ENCODE peak calls at places on chromosomes 2 and 18, in six cellular contexts. E is HepG2, N is GM23338, J is K562, M is GM12878, B is H1. I is an unnamed sample.
A peak's percentile ranks its signal among the peaks of the same experiment; 100 is the strongest.

GRCh38 chr2:52659536-52659935 is 1108.1 kb upstream of the CHAC2 start:
- DNase-seq in J (no peak), M (no peak), N (no peak), E (no peak), B (no peak), I (no peak)

GRCh38 chr2:9975328-9975727 is 23.8 kb downstream of the GRHL1 start:
- DNase-seq in M (no peak), N (no peak), J (no peak), B (no peak), E (no peak), I (no peak)

GRCh38 chr18:40874233-40874632 is 1080.8 kb upstream of the PIK3C3 start:
- DNase-seq in B (no peak), N (no peak), E (no peak), M (no peak), J (no peak), I (no peak)

GRCh38 chr2:8622199-8622911 is 59.5 kb upstream of the ID2 start:
- DNase-seq in M (no peak), B (no peak), N (no peak), J (no peak), E (no peak), I (no peak)

GRCh38 chr2:222174450-222174849 is 124.3 kb downstream of the PAX3 start:
- DNase-seq in B (no peak), E (peak; percentile 26), N (peak; percentile 44), M (no peak), J (no peak), I (no peak)

GRCh38 chr2:127597046-127597983 is 48.6 kb upstream of the GPR17 start:
- DNase-seq in B (no peak), N (no peak), M (no peak), J (no peak), E (no peak), I (no peak)

GRCh38 chr2:75018162-75018561 is 59.7 kb downstream of the POLE4 start:
- DNase-seq in B (no peak), J (no peak), N (no peak), M (no peak), E (no peak), I (no peak)

GRCh38 chr2:139550341-139550740 is 770.2 kb upstream of the NXPH2 start:
- DNase-seq in J (no peak), B (no peak), N (no peak), E (no peak), M (no peak), I (no peak)

GRCh38 chr2:172807011-172807410 is 71.4 kb downstream of the RAPGEF4 start:
- DNase-seq in E (no peak), M (no peak), N (no peak), J (no peak), B (no peak), I (no peak)

GRCh38 chr2:197804758-197805597 is 585 bp downstream of the PLCL1 start:
- DNase-seq in N (peak; percentile 57), J (peak; percentile 19), B (peak; percentile 51), E (no peak), M (no peak), I (peak; percentile 44)

GRCh38 chr18:64134044-64134757 is 14.7 kb downstream of the LINC00305 start:
- DNase-seq in N (peak; percentile 87), E (no peak), B (no peak), M (no peak), J (no peak), I (peak; percentile 28)

GRCh38 chr2:10783421-10783820 is 29.2 kb downstream of the PDIA6 start:
- DNase-seq in M (no peak), J (no peak), B (no peak), N (no peak), E (peak; percentile 40), I (no peak)

GRCh38 chr2:72330673-72331072 is 183.0 kb upstream of the CYP26B1 start:
- DNase-seq in E (peak; percentile 13), N (no peak), M (no peak), J (no peak), B (no peak), I (no peak)

GRCh38 chr18:8751692-8752091 is 46.3 kb downstream of the MTCL1 start:
- DNase-seq in B (no peak), M (no peak), J (no peak), E (no peak), N (no peak), I (no peak)

GRCh38 chr2:70525032-70525431 is 28.6 kb downstream of the TGFA start:
- DNase-seq in E (peak; percentile 87), N (no peak), M (no peak), B (no peak), J (no peak), I (no peak)

GRCh38 chr18:54150226-54150625 is 74.2 kb downstream of the MBD2 start:
- DNase-seq in N (peak; percentile 35), J (no peak), M (no peak), E (no peak), B (no peak), I (peak; percentile 43)
- TF ChIP-seq CREB1 in N (no peak), J (no peak), M (no peak), E (no peak), B (no peak), I (no peak)

GRCh38 chr2:50729306-50730105 is 302.4 kb downstream of the NRXN1 start:
- DNase-seq in E (no peak), B (no peak), J (no peak), N (peak; percentile 64), M (no peak), I (no peak)
- TF ChIP-seq CREB1 in E (no peak), B (no peak), J (no peak), N (no peak), M (no peak), I (no peak)

GRCh38 chr18:60385693-60386092 is 13.1 kb upstream of the MC4R start:
- DNase-seq in B (no peak), N (no peak), E (no peak), J (no peak), M (no peak), I (no peak)

GRCh38 chr18:60391571-60392226 is 19.1 kb upstream of the MC4R start:
- DNase-seq in J (no peak), E (no peak), B (no peak), M (no peak), N (no peak), I (no peak)

GRCh38 chr18:60383865-60384264 is 11.3 kb upstream of the MC4R start:
- DNase-seq in E (no peak), N (no peak), J (no peak), B (no peak), M (no peak), I (no peak)

GRCh38 chr18:60389314-60389713 is 16.7 kb upstream of the MC4R start:
- DNase-seq in N (no peak), J (no peak), E (no peak), B (no peak), M (no peak), I (no peak)
- TF ChIP-seq CREB1 in N (no peak), J (no peak), E (no peak), B (no peak), M (no peak), I (no peak)

GRCh38 chr2:146131048-146131447 is 1611.1 kb upstream of the ZEB2 start:
- DNase-seq in J (no peak), N (no peak), E (no peak), B (no peak), M (no peak), I (no peak)
- TF ChIP-seq CREB1 in J (no peak), N (no peak), E (no peak), B (no peak), M (no peak), I (no peak)

GRCh38 chr2:64251497-64252277 is 107.5 kb upstream of the PELI1 start:
- DNase-seq in B (no peak), N (peak; percentile 83), M (no peak), J (no peak), E (no peak), I (peak; percentile 44)
- TF ChIP-seq CREB1 in B (no peak), N (no peak), M (no peak), J (no peak), E (no peak), I (no peak)

GRCh38 chr18:75916641-75916982 is 489.1 kb upstream of the SMIM21 start:
- DNase-seq in E (no peak), M (no peak), N (peak; percentile 4), J (no peak), B (no peak), I (no peak)

DNA sequence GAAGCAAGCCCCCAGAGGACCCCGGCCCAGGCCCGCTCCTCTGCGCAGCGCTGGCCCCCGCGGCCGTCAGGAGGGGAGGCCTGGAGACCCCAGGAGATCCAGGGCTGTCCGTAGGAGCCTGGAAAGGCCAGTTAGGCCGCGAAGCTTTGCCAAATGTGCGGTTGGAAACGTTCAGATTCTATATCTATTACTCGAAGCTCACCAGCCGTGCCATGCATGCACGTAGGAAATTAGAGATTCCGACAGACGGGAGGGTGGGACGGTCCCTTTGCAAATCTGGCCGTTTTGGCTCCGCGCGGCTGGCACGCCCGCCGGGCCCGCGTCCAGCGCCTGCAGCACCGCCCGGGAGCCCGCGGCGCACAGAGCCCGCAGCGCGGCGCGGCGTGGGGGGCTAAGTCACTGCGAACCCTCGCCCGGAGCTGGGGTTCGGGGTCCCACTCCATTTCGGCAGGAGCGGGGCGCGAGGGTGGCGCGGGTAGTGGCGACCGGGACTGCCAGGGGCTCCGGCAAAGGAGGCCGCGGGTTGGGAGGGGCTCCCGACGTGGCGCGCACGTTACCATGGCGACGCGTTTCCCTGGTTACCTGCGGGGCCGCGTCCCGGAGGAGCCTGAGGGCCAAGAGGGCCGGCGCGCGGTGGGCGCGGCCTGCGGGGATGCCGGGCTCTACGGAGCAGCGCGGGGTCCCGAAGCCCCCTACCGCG is 488.6 kb upstream of the SMIM21 start:
- DNase-seq in N (peak; percentile 89), J (peak; percentile 10), E (no peak), M (no peak), B (peak; percentile 94), I (peak; percentile 88)
- TF ChIP-seq CREB1 in N (no peak), J (no peak), E (no peak), M (no peak), B (no peak), I (no peak)

DNA sequence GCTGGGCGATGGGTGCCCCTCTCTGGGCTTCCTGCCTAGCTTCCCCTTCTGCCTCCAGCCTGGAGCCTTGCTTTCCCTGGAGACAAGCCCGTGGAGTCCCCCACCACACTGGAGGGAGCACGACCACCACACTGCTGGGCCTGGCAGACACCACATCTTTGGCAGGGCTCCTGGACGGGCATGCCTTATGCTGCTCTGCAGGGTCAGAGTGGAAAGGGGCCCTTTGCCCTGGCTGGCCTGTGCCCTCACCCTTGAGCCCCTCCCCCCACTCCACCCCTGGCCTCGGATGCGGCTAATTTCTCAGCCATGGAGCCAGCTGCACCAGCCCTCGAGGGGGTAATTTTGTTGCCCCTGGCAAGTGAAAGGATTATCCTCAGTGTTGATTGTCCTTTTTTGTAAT is 194.5 kb downstream of the LOXHD1 start:
- DNase-seq in J (no peak), E (no peak), M (no peak), B (no peak), N (no peak), I (no peak)
- TF ChIP-seq CREB1 in J (no peak), E (no peak), M (no peak), B (no peak), N (no peak), I (no peak)